ENCODE peak calls at places on chromosome 15, in eight cellular contexts. D, J, C, N, X, G, K and Q are unnamed samples.

GRCh38 chr15:75042730-75043508 is 19.5 kb downstream of the PPCDC start:
- DNase-seq in N (peak), K (peak), G (peak), D (no peak), J (peak), C (peak), X (peak), Q (peak)

GRCh38 chr15:77580991-77581682 is 51.6 kb downstream of the LINGO1 start:
- DNase-seq in D (no peak), J (no peak), K (peak), G (no peak), N (peak), C (no peak), X (no peak), Q (peak)

GRCh38 chr15:64092075-64092820 is 1.4 kb downstream of the CIAO2A start:
- DNase-seq in J (no peak), C (peak), D (no peak), G (no peak), K (no peak), X (no peak), N (no peak), Q (peak)

GRCh38 chr15:84747423-84748273 is 744 bp upstream of the ZNF592 start:
- DNase-seq in G (peak), X (peak), D (peak), N (peak), K (peak), C (peak), J (peak), Q (peak)

GRCh38 chr15:40937762-40938529 is 8.8 kb downstream of the DLL4 start:
- DNase-seq in J (no peak), X (peak), D (no peak), K (peak), C (no peak), N (no peak), G (no peak), Q (no peak)

GRCh38 chr15:66876423-66876730 is 174.3 kb downstream of the SMAD6 start:
- DNase-seq in K (no peak), X (no peak), G (no peak), D (no peak), N (no peak), J (no peak), C (peak), Q (no peak)

GRCh38 chr15:37031198-37031597 is 69.2 kb downstream of the MEIS2 start:
- DNase-seq in K (no peak), G (no peak), C (no peak), D (no peak), X (no peak), J (no peak), N (no peak), Q (no peak)

GRCh38 chr15:62765916-62766315 is 276.6 kb upstream of the TPM1 start:
- DNase-seq in X (no peak), C (no peak), D (no peak), J (no peak), G (no peak), N (no peak), K (no peak), Q (no peak)

GRCh38 chr15:64699767-64700388 is 75.5 kb downstream of the RBPMS2 start:
- DNase-seq in G (no peak), D (no peak), N (peak), X (no peak), K (peak), J (no peak), C (peak), Q (peak)

GRCh38 chr15:77034620-77035467 is 36.1 kb downstream of the TSPAN3 start:
- DNase-seq in G (peak), N (peak), C (no peak), D (no peak), J (peak), X (peak), K (peak), Q (no peak)

GRCh38 chr15:60212536-60212935 is 185.2 kb downstream of the ANXA2 start:
- DNase-seq in X (no peak), N (no peak), D (no peak), G (no peak), C (peak), K (no peak), J (no peak), Q (no peak)

GRCh38 chr15:26352406-26352805 is 420.5 kb downstream of the GABRB3 start:
- DNase-seq in N (no peak), D (no peak), K (no peak), J (no peak), X (no peak), C (no peak), G (no peak), Q (no peak)

GRCh38 chr15:83015361-83015760 is 3.9 kb upstream of the C15orf40 start:
- DNase-seq in G (no peak), N (no peak), K (no peak), C (no peak), X (no peak), D (no peak), J (no peak), Q (no peak)

GRCh38 chr15:60044636-60045273 is 40.6 kb downstream of the FOXB1 start:
- DNase-seq in C (peak), N (no peak), D (no peak), J (no peak), K (no peak), G (no peak), X (no peak), Q (no peak)